ENCODE peak calls at places on chromosome 22, in ten cellular contexts. W is sigmoid colon, C is aorta, L is lower lobe of right lung, E is neural progenitor cell, Y is PC-3, A is Panc1, X is left ventricle myocardium inferior, R is fibroblast of lung, K is heart right ventricle. U is an unnamed sample.

GRCh38 chr22:19850482-19851109 is 4.1 kb downstream of the GNB1L start:
- DNase-seq in K (no peak), E (no peak), L (no peak), R (no peak), W (no peak), C (no peak), X (no peak), Y (no peak), A (no peak), U (no peak)

GRCh38 chr22:17943533-17944204 is 80.7 kb downstream of the MICAL3 start:
- DNase-seq in A (no peak), K (no peak), Y (no peak), R (no peak), W (no peak), C (no peak), E (no peak), X (no peak), L (no peak), U (no peak)

GRCh38 chr22:48287031-48287430 is 1524.6 kb downstream of the TBC1D22A start:
- DNase-seq in X (no peak), E (no peak), C (no peak), L (no peak), A (no peak), Y (no peak), K (no peak), W (no peak), R (no peak), U (no peak)

GRCh38 chr22:50455201-50455600 is 19.6 kb downstream of the SBF1 start:
- DNase-seq in E (no peak), Y (no peak), W (no peak), R (no peak), X (no peak), A (no peak), K (no peak), C (no peak), L (no peak), U (no peak)

GRCh38 chr22:31937328-31937727 is 7.0 kb upstream of the YWHAH start:
- DNase-seq in W (no peak), R (no peak), C (no peak), K (no peak), X (no peak), Y (no peak), A (no peak), L (no peak), E (no peak), U (no peak)

GRCh38 chr22:31089101-31090100 is 8.3 kb downstream of the SMTN start:
- DNase-seq in C (peak; percentile 74), K (peak; percentile 71), A (no peak), R (peak; percentile 62), E (peak; percentile 61), W (peak; percentile 91), L (no peak), X (no peak), Y (no peak), U (no peak)

GRCh38 chr22:50289942-50290630 is 17.4 kb downstream of the PLXNB2 start:
- DNase-seq in X (no peak), Y (no peak), K (no peak), A (no peak), L (no peak), R (no peak), C (no peak), E (no peak), W (no peak), U (no peak)

GRCh38 chr22:19840955-19841640 is 13.6 kb downstream of the GNB1L start:
- DNase-seq in W (no peak), Y (no peak), R (no peak), C (no peak), A (no peak), E (no peak), L (no peak), K (no peak), X (no peak), U (no peak)

GRCh38 chr22:41352058-41352457 is 29.7 kb upstream of the TEF start:
- DNase-seq in Y (peak; percentile 8), W (peak; percentile 65), C (no peak), A (peak; percentile 15), R (peak; percentile 58), K (no peak), E (no peak), L (no peak), X (no peak), U (no peak)

GRCh38 chr22:30989473-30989872 is 20.4 kb downstream of the TUG1 start:
- DNase-seq in A (no peak), R (no peak), K (no peak), L (no peak), E (no peak), C (no peak), W (no peak), Y (no peak), X (no peak), U (no peak)

GRCh38 chr22:49052023-49052538 is 775.6 kb downstream of the BRD1 start:
- DNase-seq in C (no peak), Y (no peak), W (no peak), K (peak; percentile 42), R (peak; percentile 2), A (no peak), L (no peak), E (no peak), X (no peak), U (no peak)

GRCh38 chr22:30438559-30438958 is 13.0 kb downstream of the MTFP1 start:
- DNase-seq in Y (no peak), W (no peak), C (no peak), E (no peak), L (no peak), A (no peak), X (no peak), R (no peak), K (no peak), U (no peak)

GRCh38 chr22:33389927-33390326 is 331.7 kb upstream of the SYN3 start:
- DNase-seq in X (no peak), Y (no peak), C (no peak), L (no peak), R (peak; percentile 20), A (no peak), W (no peak), E (no peak), K (no peak), U (no peak)

GRCh38 chr22:50729391-50730012 is 8.5 kb upstream of the ACR start:
- DNase-seq in X (peak; percentile 9), L (peak; percentile 39), R (no peak), W (peak; percentile 59), C (peak; percentile 32), A (no peak), Y (no peak), K (no peak), E (no peak), U (no peak)

GRCh38 chr22:35643991-35644390 is 4.3 kb upstream of the APOL6 start:
- DNase-seq in A (no peak), Y (peak; percentile 24), E (no peak), L (no peak), X (no peak), K (no peak), C (no peak), R (no peak), W (peak; percentile 55), U (no peak)

GRCh38 chr22:45867118-45867905 is 109.7 kb downstream of the WNT7B start:
- DNase-seq in L (peak; percentile 63), W (peak; percentile 53), A (no peak), X (no peak), E (peak; percentile 83), C (no peak), K (peak; percentile 24), Y (no peak), R (peak; percentile 23), U (no peak)

GRCh38 chr22:19888131-19888746 is 33.6 kb upstream of the GNB1L start:
- DNase-seq in E (no peak), L (peak; percentile 42), A (no peak), C (peak; percentile 39), R (no peak), K (no peak), X (peak; percentile 13), Y (no peak), W (no peak), U (no peak)

GRCh38 chr22:20964090-20964798 is 2.8 kb upstream of the AIFM3 start:
- DNase-seq in X (no peak), A (no peak), Y (no peak), E (no peak), K (no peak), W (no peak), R (no peak), C (no peak), L (no peak), U (no peak)

GRCh38 chr22:22169923-22170322 is 74.7 kb upstream of the VPREB1 start:
- DNase-seq in A (no peak), X (no peak), Y (no peak), W (no peak), L (no peak), K (no peak), R (no peak), E (no peak), C (no peak), U (no peak)

DNA sequence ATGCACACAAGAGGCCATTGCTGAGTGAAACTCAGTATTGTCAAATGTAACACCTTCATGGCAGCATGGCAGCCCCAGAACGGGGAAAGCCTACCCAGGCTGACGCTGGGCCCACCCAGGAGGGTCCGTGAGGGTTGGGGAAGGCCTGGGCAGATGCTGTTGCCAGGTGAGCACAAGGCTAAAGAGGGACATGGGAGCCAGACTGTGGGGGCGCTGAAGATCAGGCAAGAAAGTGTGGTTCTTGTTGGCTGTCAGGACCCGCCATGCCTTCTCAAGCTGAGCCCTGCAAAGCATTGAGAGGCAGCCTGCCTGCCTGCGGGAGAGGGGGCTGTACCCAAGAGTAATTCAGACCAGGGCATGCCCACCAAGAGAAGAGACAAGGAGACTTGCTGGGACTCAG is 85.0 kb upstream of the PITPNB start:
- DNase-seq in A (no peak), C (no peak), X (no peak), E (no peak), Y (no peak), R (no peak), L (no peak), W (no peak), K (no peak), U (no peak)
- H3K27ac ChIP-seq in A (no peak overlapping the region), C (no peak overlapping the region), X (no peak overlapping the region), E (no peak overlapping the region), Y (no peak overlapping the region), R (no peak overlapping the region), L (no peak overlapping the region), W (no peak overlapping the region), K (no peak overlapping the region), U (no peak overlapping the region)

GRCh38 chr22:46971776-46972150 is 209.3 kb downstream of the TBC1D22A start:
- DNase-seq in K (no peak), X (no peak), A (no peak), R (no peak), E (no peak), W (peak; percentile 57), Y (no peak), L (no peak), C (no peak), U (no peak)
- H3K27ac ChIP-seq in K (peak overlapping the region; percentile 83), X (peak overlapping the region; percentile 79), A (no peak overlapping the region), R (no peak overlapping the region), E (no peak overlapping the region), W (peak overlapping the region; percentile 35), Y (no peak overlapping the region), L (peak overlapping the region; percentile 77), C (no peak overlapping the region), U (no peak overlapping the region)

GRCh38 chr22:38735465-38736256 is 20.1 kb downstream of the SUN2 start:
- DNase-seq in A (no peak), K (no peak), R (no peak), C (peak; percentile 50), X (peak; percentile 7), E (no peak), Y (no peak), W (no peak), L (peak; percentile 65), U (no peak)
- H3K27ac ChIP-seq in A (no peak overlapping the region), K (peak overlapping the region; percentile 31), R (no peak overlapping the region), C (peak overlapping the region; percentile 16), X (peak overlapping the region; percentile 84), E (no peak overlapping the region), Y (no peak overlapping the region), W (peak overlapping the region; percentile 78), L (peak overlapping the region; percentile 6), U (no peak overlapping the region)

GRCh38 chr22:23458663-23459541 is 121.2 kb downstream of the IGLL1 start:
- DNase-seq in K (no peak), W (no peak), L (no peak), Y (no peak), E (no peak), A (no peak), X (no peak), R (no peak), C (no peak), U (no peak)
- H3K27ac ChIP-seq in K (no peak overlapping the region), W (no peak overlapping the region), L (no peak overlapping the region), Y (no peak overlapping the region), E (no peak overlapping the region), A (no peak overlapping the region), X (no peak overlapping the region), R (no peak overlapping the region), C (no peak overlapping the region), U (no peak overlapping the region)

U was measured in epithelial cell of prostate.